ENCODE peak calls at places on chromosomes 5 and 9, in nine cellular contexts. R is left ventricle myocardium inferior; W is uterus; E is CD4-positive, alpha-beta T cell; G is Calu3; Z is AG09309; V is fibroblast of mammary gland; A is right lobe of liver; P is GM13977. L is an unnamed sample.
A peak's percentile ranks its signal among the peaks of the same experiment; 100 is the strongest.

GRCh38 chr9:33924978-33925797 is 108.2 kb downstream of the UBE2R2 start:
- DNase-seq in R (peak; percentile 38), W (peak; percentile 51), E (no peak), G (peak; percentile 48), Z (peak; percentile 10), V (peak; percentile 70), A (no peak), P (peak; percentile 61), L (no peak)

GRCh38 chr5:8908055-8908683 is 637.7 kb downstream of the SEMA5A start:
- DNase-seq in R (no peak), W (no peak), E (no peak), G (peak; percentile 15), Z (no peak), V (peak; percentile 50), A (no peak), P (peak; percentile 3), L (peak; percentile 49)

GRCh38 chr9:122144836-122145235 is 14.7 kb downstream of the NDUFA8 start:
- DNase-seq in R (no peak), W (no peak), E (no peak), G (no peak), Z (no peak), V (no peak), A (no peak), P (peak; percentile 20), L (no peak)

GRCh38 chr5:179504600-179505396 is 45.6 kb upstream of the RUFY1 start:
- DNase-seq in R (no peak), W (no peak), E (no peak), G (no peak), Z (no peak), V (no peak), A (no peak), P (no peak), L (no peak)

GRCh38 chr5:180366303-180366702 is 13.2 kb upstream of the GFPT2 start:
- DNase-seq in R (no peak), W (no peak), E (no peak), G (no peak), Z (peak; percentile 21), V (no peak), A (no peak), P (no peak), L (no peak)

GRCh38 chr5:177479774-177480173 is 6.3 kb upstream of the DBN1 start:
- DNase-seq in R (no peak), W (peak; percentile 58), E (no peak), G (no peak), Z (no peak), V (peak; percentile 86), A (no peak), P (no peak), L (no peak)

GRCh38 chr9:32839013-32839442 is 55.7 kb downstream of the TMEM215 start:
- DNase-seq in R (no peak), W (no peak), E (no peak), G (peak; percentile 52), Z (no peak), V (no peak), A (no peak), P (no peak), L (no peak)

GRCh38 chr5:131821221-131821620 is 24.4 kb upstream of the FNIP1 start:
- DNase-seq in R (no peak), W (no peak), E (no peak), G (no peak), Z (no peak), V (peak; percentile 25), A (no peak), P (no peak), L (no peak)

GRCh38 chr5:172561151-172561550 is 79.9 kb upstream of the NEURL1B start:
- DNase-seq in R (no peak), W (no peak), E (no peak), G (no peak), Z (no peak), V (peak; percentile 75), A (no peak), P (no peak), L (no peak)

GRCh38 chr5:159732220-159732619 is 184.1 kb upstream of the ADRA1B start:
- DNase-seq in R (no peak), W (no peak), E (no peak), G (no peak), Z (no peak), V (no peak), A (no peak), P (no peak), L (no peak)

GRCh38 chr9:31736581-31737179 is 647.8 kb upstream of the ACO1 start:
- DNase-seq in R (no peak), W (no peak), E (no peak), G (no peak), Z (no peak), V (no peak), A (no peak), P (no peak), L (no peak)

GRCh38 chr9:81565609-81566008 is 123.7 kb downstream of the TLE1 start:
- DNase-seq in R (no peak), W (no peak), E (no peak), G (no peak), Z (no peak), V (no peak), A (no peak), P (no peak), L (no peak)

DNA sequence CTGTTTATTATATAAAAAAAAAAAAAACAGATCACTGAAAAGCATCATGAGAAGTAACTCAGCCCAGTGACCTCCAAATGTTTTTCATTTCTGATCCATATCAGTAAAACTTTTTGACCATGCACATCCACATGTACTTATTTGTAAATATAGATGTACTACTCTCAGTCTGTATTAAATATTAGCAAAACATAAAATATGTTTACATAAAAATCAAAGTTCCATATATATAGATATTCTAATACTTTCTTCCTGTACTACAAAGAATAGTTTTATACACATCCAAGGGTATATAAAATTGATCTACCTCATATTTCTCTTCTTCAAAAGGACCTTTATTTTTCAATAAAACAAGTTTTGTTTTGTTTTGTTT is 309.1 kb downstream of the RAB3C start:
- DNase-seq in R (no peak), W (no peak), E (no peak), G (no peak), Z (no peak), V (no peak), A (no peak), P (no peak), L (no peak)
- TF ChIP-seq CTCF in R (no peak), W (no peak), E (peak; percentile 60), G (no peak), Z (no peak), V (no peak), A (no peak), P (no peak), L (no peak)

GRCh38 chr5:40833712-40834229 is 1.3 kb downstream of the RPL37 start:
- DNase-seq in R (no peak), W (no peak), E (no peak), G (no peak), Z (no peak), V (no peak), A (no peak), P (no peak), L (no peak)

GRCh38 chr5:40834391-40834848 is 602 bp downstream of the RPL37 start:
- DNase-seq in R (no peak), W (no peak), E (peak; percentile 50), G (no peak), Z (no peak), V (peak; percentile 36), A (peak; percentile 33), P (no peak), L (no peak)

GRCh38 chr5:40838076-40838475 is 3.1 kb upstream of the RPL37 start:
- DNase-seq in R (no peak), W (no peak), E (no peak), G (no peak), Z (no peak), V (no peak), A (no peak), P (no peak), L (no peak)

GRCh38 chr5:40832345-40832744 is 2.7 kb downstream of the RPL37 start:
- DNase-seq in R (no peak), W (no peak), E (no peak), G (no peak), Z (no peak), V (no peak), A (no peak), P (no peak), L (no peak)

GRCh38 chr5:40834849-40835787 is at the start of gene RPL37:
- DNase-seq in R (peak; percentile 96), W (peak; percentile 96), E (peak; percentile 87), G (peak; percentile 93), Z (peak; percentile 87), V (peak; percentile 97), A (peak; percentile 96), P (peak; percentile 90), L (peak; percentile 92)
- TF ChIP-seq CTCF in R (no peak), W (no peak), E (no peak), G (no peak), Z (no peak), V (no peak), A (no peak), P (no peak), L (no peak)

GRCh38 chr5:150522504-150523464 is 14.9 kb downstream of the NDST1 start:
- DNase-seq in R (peak; percentile 75), W (no peak), E (no peak), G (no peak), Z (no peak), V (no peak), A (peak; percentile 76), P (no peak), L (no peak)

GRCh38 chr5:150525781-150526180 is 17.9 kb downstream of the NDST1 start:
- DNase-seq in R (no peak), W (no peak), E (no peak), G (no peak), Z (no peak), V (no peak), A (no peak), P (no peak), L (no peak)

GRCh38 chr5:150525163-150525562 is 17.2 kb downstream of the NDST1 start:
- DNase-seq in R (no peak), W (no peak), E (no peak), G (no peak), Z (no peak), V (no peak), A (no peak), P (no peak), L (no peak)

GRCh38 chr5:150521939-150522503 is 14.1 kb downstream of the NDST1 start:
- DNase-seq in R (no peak), W (no peak), E (no peak), G (no peak), Z (no peak), V (no peak), A (no peak), P (no peak), L (no peak)

GRCh38 chr5:150523472-150524350 is 15.8 kb downstream of the NDST1 start:
- DNase-seq in R (no peak), W (peak; percentile 37), E (no peak), G (peak; percentile 52), Z (peak; percentile 58), V (peak; percentile 84), A (no peak), P (peak; percentile 78), L (peak; percentile 63)
- TF ChIP-seq CTCF in R (peak; percentile 72), W (peak; percentile 60), E (no peak), G (peak; percentile 63), Z (peak; percentile 73), V (peak; percentile 74), A (peak; percentile 58), P (peak; percentile 55), L (peak; percentile 41)

DNA sequence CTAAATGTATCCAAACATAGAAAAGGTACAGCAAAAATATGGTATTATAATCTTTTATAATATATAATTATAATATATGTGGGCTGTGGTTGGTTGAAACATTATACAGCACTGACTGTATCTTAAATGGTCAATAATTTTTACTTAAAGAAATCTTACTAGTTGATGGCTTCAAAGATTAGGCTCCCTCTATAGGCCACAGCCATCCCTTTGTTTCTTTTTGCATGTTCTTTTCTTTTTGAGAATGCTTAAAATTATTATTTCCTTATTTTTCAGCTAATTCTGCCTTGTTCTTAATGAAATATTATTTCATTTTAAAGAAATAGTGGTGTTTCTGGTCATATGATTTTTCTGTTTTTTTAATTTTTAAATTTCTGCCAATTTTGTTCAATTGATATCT is 128.5 kb downstream of the MAST4 start:
- DNase-seq in R (no peak), W (no peak), E (no peak), G (no peak), Z (no peak), V (peak; percentile 21), A (no peak), P (no peak), L (no peak)
- TF ChIP-seq CTCF in R (no peak), W (no peak), E (no peak), G (no peak), Z (peak; percentile 1), V (peak; percentile 39), A (peak; percentile 13), P (no peak), L (no peak)

L was measured in Peyer's patch.